ENCODE peak calls at places on chromosome 7, in eight cellular contexts. G, F, W, T, Z, N, D and K are unnamed samples.

GRCh38 chr7:108440613-108441012 is 15.6 kb downstream of the NRCAM start:
- DNase-seq in D (no peak), T (no peak), F (no peak), N (no peak), W (no peak), G (no peak), Z (no peak), K (no peak)

GRCh38 chr7:1466524-1467271 is 7.4 kb upstream of the MICALL2 start:
- DNase-seq in N (no peak), T (peak; percentile 78), F (peak; percentile 42), Z (no peak), G (peak; percentile 31), D (no peak), W (peak; percentile 58), K (peak; percentile 88)

GRCh38 chr7:74069086-74069541 is 14.5 kb upstream of the LIMK1 start:
- DNase-seq in N (no peak), W (no peak), F (no peak), D (no peak), T (peak; percentile 42), G (no peak), Z (no peak), K (no peak)

GRCh38 chr7:159040146-159040545 is 104.5 kb downstream of the VIPR2 start:
- DNase-seq in G (no peak), T (no peak), F (no peak), N (no peak), Z (no peak), W (no peak), D (no peak), K (no peak)

GRCh38 chr7:30921540-30921930 is 9.9 kb downstream of the AQP1 start:
- DNase-seq in G (no peak), N (no peak), T (no peak), Z (no peak), W (peak; percentile 5), F (no peak), D (peak; percentile 32), K (peak; percentile 1)

GRCh38 chr7:359776-360361 is 69.9 kb downstream of the FOXL3 start:
- DNase-seq in D (no peak), T (peak; percentile 34), W (no peak), N (no peak), Z (no peak), F (no peak), G (no peak), K (no peak)

GRCh38 chr7:24834150-24834798 is 77.0 kb upstream of the GSDME start:
- DNase-seq in G (peak; percentile 67), F (no peak), N (no peak), T (peak; percentile 56), D (no peak), Z (no peak), W (no peak), K (no peak)

GRCh38 chr7:64618785-64619456 is 47.0 kb upstream of the ZNF107 start:
- DNase-seq in W (no peak), Z (peak; percentile 46), F (peak; percentile 34), D (no peak), G (no peak), N (peak; percentile 59), T (no peak), K (no peak)

GRCh38 chr7:29652611-29653010 is 89.0 kb downstream of the PRR15 start:
- DNase-seq in T (no peak), Z (no peak), D (no peak), F (no peak), W (no peak), G (no peak), N (no peak), K (no peak)

GRCh38 chr7:24401628-24402593 is 117.9 kb downstream of the NPY start:
- DNase-seq in Z (peak; percentile 60), F (peak; percentile 12), T (no peak), N (peak; percentile 28), D (no peak), W (no peak), G (no peak), K (no peak)

GRCh38 chr7:26278769-26279168 is 12.9 kb upstream of the SNX10 start:
- DNase-seq in F (no peak), N (peak; percentile 36), G (no peak), D (no peak), T (no peak), Z (peak; percentile 47), W (no peak), K (no peak)
- TF ChIP-seq CTCF in F (no peak), N (peak; percentile 98), G (peak; percentile 39), D (peak; percentile 66), T (peak; percentile 41), Z (peak; percentile 68), W (no peak), K (peak; percentile 26)

DNA sequence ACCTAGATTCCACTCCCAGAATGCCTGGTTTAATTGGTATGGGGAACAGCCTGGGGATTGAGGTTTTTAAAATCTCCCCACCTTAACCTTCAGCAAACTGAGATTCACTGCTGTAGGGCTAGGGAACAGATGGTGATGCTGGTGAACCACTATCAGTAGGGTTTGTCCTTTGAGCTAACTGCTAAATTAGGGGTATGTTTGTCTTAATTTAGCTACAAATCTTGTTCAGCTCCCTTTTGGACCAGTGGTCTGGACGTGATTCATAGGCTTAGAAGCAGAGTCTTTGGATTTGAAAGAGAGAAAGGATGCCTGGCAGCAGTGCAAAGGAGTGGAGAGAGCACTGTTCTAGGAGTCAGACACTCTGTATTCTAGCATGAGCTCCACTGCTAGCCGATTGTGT is 2.8 kb downstream of the HDAC9 start:
- DNase-seq in F (no peak), Z (no peak), D (no peak), W (no peak), N (no peak), T (no peak), G (no peak), K (no peak)
- TF ChIP-seq CTCF in F (no peak), Z (no peak), D (no peak), W (no peak), N (no peak), T (no peak), G (no peak), K (no peak)

GRCh38 chr7:90244909-90245841 is at the start of gene CFAP69:
- DNase-seq in W (peak; percentile 98), Z (peak; percentile 76), N (peak; percentile 73), T (peak; percentile 94), D (peak; percentile 83), G (peak; percentile 82), F (peak; percentile 76), K (peak; percentile 93)
- TF ChIP-seq CTCF in W (no peak), Z (peak; percentile 18), N (no peak), T (peak; percentile 15), D (peak; percentile 15), G (peak; percentile 11), F (no peak), K (no peak)

GRCh38 chr7:26510226-26510957 is 218.7 kb downstream of the SNX10 start:
- DNase-seq in W (no peak), T (no peak), Z (no peak), D (no peak), F (no peak), N (no peak), G (no peak), K (no peak)

GRCh38 chr7:26506196-26506595 is 214.5 kb downstream of the SNX10 start:
- DNase-seq in G (no peak), D (no peak), F (no peak), Z (no peak), T (no peak), W (no peak), N (no peak), K (no peak)

GRCh38 chr7:26508481-26508880 is 216.8 kb downstream of the SNX10 start:
- DNase-seq in F (no peak), D (no peak), T (no peak), N (no peak), G (no peak), W (peak; percentile 37), Z (no peak), K (no peak)

GRCh38 chr7:26508917-26509316 is 217.3 kb downstream of the SNX10 start:
- DNase-seq in W (no peak), T (no peak), G (no peak), N (no peak), F (no peak), Z (no peak), D (no peak), K (no peak)

DNA sequence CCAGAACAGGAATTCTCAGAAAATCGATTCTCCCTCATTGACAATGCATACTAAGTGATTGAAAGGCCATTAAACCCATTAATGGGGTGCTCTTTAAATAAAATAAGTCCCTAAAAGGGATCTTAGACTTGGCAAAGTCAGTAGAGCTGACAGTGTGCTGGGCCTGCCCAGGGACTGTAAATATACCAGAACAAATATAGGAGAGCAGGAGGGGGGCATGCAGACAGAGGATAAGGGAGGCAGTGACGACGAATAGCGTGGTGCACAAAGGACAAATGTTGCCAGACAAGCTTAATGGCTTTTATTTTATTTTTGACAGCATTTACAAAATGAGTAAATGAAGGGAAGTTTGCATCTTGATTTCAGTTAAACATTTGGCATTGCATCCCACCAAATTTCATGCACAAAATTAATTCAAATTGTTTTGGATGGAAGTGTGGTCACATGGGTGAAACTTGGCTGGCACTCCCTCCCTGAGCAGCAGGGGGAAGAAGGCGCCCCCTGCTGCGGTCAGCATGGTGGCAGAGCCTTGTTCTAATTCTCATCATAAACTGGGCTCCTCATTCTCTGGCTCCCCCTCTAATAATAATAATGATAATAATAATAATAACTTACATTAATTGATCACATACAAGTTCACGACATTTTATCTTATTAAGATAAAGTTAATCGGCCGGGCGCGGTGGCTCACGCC is 215.9 kb downstream of the SNX10 start:
- DNase-seq in D (no peak), F (no peak), W (no peak), N (no peak), T (no peak), Z (no peak), G (no peak), K (no peak)
- TF ChIP-seq CTCF in D (peak; percentile 14), F (no peak), W (no peak), N (no peak), T (no peak), Z (no peak), G (no peak), K (no peak)

GRCh38 chr7:3591150-3591549 is 290.1 kb downstream of the SDK1 start:
- DNase-seq in D (no peak), F (no peak), N (no peak), W (no peak), Z (no peak), G (no peak), T (no peak), K (no peak)

GRCh38 chr7:3588341-3588740 is 287.3 kb downstream of the SDK1 start:
- DNase-seq in N (no peak), Z (no peak), G (no peak), F (no peak), W (no peak), T (no peak), D (no peak), K (no peak)

GRCh38 chr7:3589756-3590155 is 288.7 kb downstream of the SDK1 start:
- DNase-seq in F (no peak), T (no peak), N (no peak), W (no peak), D (no peak), G (no peak), Z (no peak), K (no peak)

GRCh38 chr7:3591944-3592343 is 290.9 kb downstream of the SDK1 start:
- DNase-seq in F (no peak), N (no peak), G (no peak), T (no peak), D (no peak), Z (no peak), W (no peak), K (no peak)

GRCh38 chr7:3592438-3593134 is 291.5 kb downstream of the SDK1 start:
- DNase-seq in N (no peak), W (no peak), G (no peak), D (no peak), T (no peak), Z (no peak), F (no peak), K (no peak)
- TF ChIP-seq CTCF in N (no peak), W (no peak), G (no peak), D (no peak), T (no peak), Z (no peak), F (no peak), K (no peak)

GRCh38 chr7:143503261-143503660 is 25.6 kb downstream of the TAS2R41 start:
- DNase-seq in F (no peak), Z (no peak), W (no peak), D (no peak), N (no peak), T (no peak), G (no peak), K (no peak)
- TF ChIP-seq CTCF in F (no peak), Z (no peak), W (no peak), D (no peak), N (no peak), T (no peak), G (no peak), K (no peak)